ENCODE peak calls at places on chromosomes 6 and 20, in eight cellular contexts. One of them, this sample, is unnamed.

GRCh38 chr6:39948156-39948850 is 14.0 kb upstream of the MOCS1 start:
- DNase-seq in foreskin fibroblast: no peak
- DNase-seq in CD8-positive, alpha-beta T cell: no peak
- DNase-seq in IMR-90: no peak
- DNase-seq in gastrocnemius medialis: no peak
- DNase-seq in body of pancreas: no peak
- DNase-seq in upper lobe of right lung: no peak
- DNase-seq in left ventricle myocardium inferior: no peak
- DNase-seq in this sample: no peak

GRCh38 chr20:5859611-5860010 is 90.7 kb downstream of the TRMT6 start:
- DNase-seq in foreskin fibroblast: peak; percentile 43
- DNase-seq in upper lobe of right lung: no peak
- DNase-seq in body of pancreas: no peak
- DNase-seq in CD8-positive, alpha-beta T cell: no peak
- DNase-seq in gastrocnemius medialis: no peak
- DNase-seq in left ventricle myocardium inferior: no peak
- DNase-seq in IMR-90: peak; percentile 51
- DNase-seq in this sample: no peak

GRCh38 chr20:53565254-53565653 is 28.4 kb downstream of the ZNF217 start:
- DNase-seq in foreskin fibroblast: no peak
- DNase-seq in body of pancreas: no peak
- DNase-seq in IMR-90: no peak
- DNase-seq in CD8-positive, alpha-beta T cell: no peak
- DNase-seq in gastrocnemius medialis: no peak
- DNase-seq in left ventricle myocardium inferior: no peak
- DNase-seq in upper lobe of right lung: no peak
- DNase-seq in this sample: no peak

GRCh38 chr20:62133864-62134263 is 9.3 kb downstream of the PSMA7 start:
- DNase-seq in IMR-90: no peak
- DNase-seq in body of pancreas: no peak
- DNase-seq in left ventricle myocardium inferior: no peak
- DNase-seq in CD8-positive, alpha-beta T cell: no peak
- DNase-seq in gastrocnemius medialis: no peak
- DNase-seq in foreskin fibroblast: no peak
- DNase-seq in upper lobe of right lung: no peak
- DNase-seq in this sample: no peak

GRCh38 chr20:37907677-37908397 is 4.9 kb downstream of the VSTM2L start:
- DNase-seq in IMR-90: peak; percentile 42
- DNase-seq in body of pancreas: no peak
- DNase-seq in gastrocnemius medialis: no peak
- DNase-seq in foreskin fibroblast: peak; percentile 11
- DNase-seq in left ventricle myocardium inferior: no peak
- DNase-seq in upper lobe of right lung: no peak
- DNase-seq in CD8-positive, alpha-beta T cell: no peak
- DNase-seq in this sample: no peak

GRCh38 chr6:21595951-21596378 is 2.4 kb downstream of the SOX4 start:
- DNase-seq in CD8-positive, alpha-beta T cell: no peak
- DNase-seq in body of pancreas: no peak
- DNase-seq in IMR-90: no peak
- DNase-seq in foreskin fibroblast: no peak
- DNase-seq in upper lobe of right lung: no peak
- DNase-seq in left ventricle myocardium inferior: no peak
- DNase-seq in gastrocnemius medialis: no peak
- DNase-seq in this sample: peak; percentile 42

GRCh38 chr6:45209762-45210161 is 118.4 kb upstream of the RUNX2 start:
- DNase-seq in IMR-90: peak; percentile 4
- DNase-seq in upper lobe of right lung: no peak
- DNase-seq in gastrocnemius medialis: no peak
- DNase-seq in foreskin fibroblast: peak; percentile 7
- DNase-seq in CD8-positive, alpha-beta T cell: no peak
- DNase-seq in left ventricle myocardium inferior: no peak
- DNase-seq in body of pancreas: no peak
- DNase-seq in this sample: no peak

GRCh38 chr20:50713677-50714101 is 17.7 kb upstream of the PARD6B start:
- DNase-seq in body of pancreas: peak; percentile 68
- DNase-seq in left ventricle myocardium inferior: no peak
- DNase-seq in foreskin fibroblast: no peak
- DNase-seq in IMR-90: peak; percentile 61
- DNase-seq in gastrocnemius medialis: no peak
- DNase-seq in CD8-positive, alpha-beta T cell: no peak
- DNase-seq in upper lobe of right lung: no peak
- DNase-seq in this sample: no peak

GRCh38 chr6:100785982-100786381 is 95.1 kb downstream of the ASCC3 start:
- DNase-seq in IMR-90: no peak
- DNase-seq in upper lobe of right lung: no peak
- DNase-seq in CD8-positive, alpha-beta T cell: no peak
- DNase-seq in gastrocnemius medialis: no peak
- DNase-seq in body of pancreas: no peak
- DNase-seq in left ventricle myocardium inferior: no peak
- DNase-seq in foreskin fibroblast: no peak
- DNase-seq in this sample: no peak

GRCh38 chr20:57243480-57244220 is 22.8 kb downstream of the BMP7 start:
- DNase-seq in IMR-90: no peak
- DNase-seq in body of pancreas: no peak
- DNase-seq in upper lobe of right lung: no peak
- DNase-seq in CD8-positive, alpha-beta T cell: no peak
- DNase-seq in gastrocnemius medialis: no peak
- DNase-seq in left ventricle myocardium inferior: no peak
- DNase-seq in foreskin fibroblast: no peak
- DNase-seq in this sample: no peak

GRCh38 chr6:27667016-27667415 is 194.1 kb upstream of the ZNF184 start:
- DNase-seq in body of pancreas: no peak
- DNase-seq in IMR-90: no peak
- DNase-seq in foreskin fibroblast: no peak
- DNase-seq in left ventricle myocardium inferior: no peak
- DNase-seq in CD8-positive, alpha-beta T cell: no peak
- DNase-seq in upper lobe of right lung: no peak
- DNase-seq in gastrocnemius medialis: no peak
- DNase-seq in this sample: no peak

GRCh38 chr6:108627692-108628565 is 67.2 kb downstream of the FOXO3 start:
- DNase-seq in body of pancreas: no peak
- DNase-seq in foreskin fibroblast: peak; percentile 36
- DNase-seq in IMR-90: peak; percentile 88
- DNase-seq in upper lobe of right lung: no peak
- DNase-seq in CD8-positive, alpha-beta T cell: no peak
- DNase-seq in gastrocnemius medialis: no peak
- DNase-seq in left ventricle myocardium inferior: no peak
- DNase-seq in this sample: no peak

GRCh38 chr6:42564496-42564890 is 664 bp downstream of the UBR2 start:
- DNase-seq in foreskin fibroblast: no peak
- DNase-seq in gastrocnemius medialis: no peak
- DNase-seq in body of pancreas: no peak
- DNase-seq in IMR-90: no peak
- DNase-seq in upper lobe of right lung: no peak
- DNase-seq in left ventricle myocardium inferior: no peak
- DNase-seq in CD8-positive, alpha-beta T cell: no peak
- DNase-seq in this sample: no peak

GRCh38 chr6:13445005-13445743 is 42.2 kb downstream of the GFOD1 start:
- DNase-seq in foreskin fibroblast: no peak
- DNase-seq in left ventricle myocardium inferior: peak; percentile 65
- DNase-seq in CD8-positive, alpha-beta T cell: no peak
- DNase-seq in IMR-90: peak; percentile 64
- DNase-seq in upper lobe of right lung: no peak
- DNase-seq in gastrocnemius medialis: peak; percentile 73
- DNase-seq in body of pancreas: peak; percentile 84
- DNase-seq in this sample: peak; percentile 69

GRCh38 chr6:125257351-125257750 is 44.4 kb downstream of the HDDC2 start:
- DNase-seq in upper lobe of right lung: no peak
- DNase-seq in foreskin fibroblast: no peak
- DNase-seq in IMR-90: peak; percentile 50
- DNase-seq in left ventricle myocardium inferior: no peak
- DNase-seq in gastrocnemius medialis: no peak
- DNase-seq in CD8-positive, alpha-beta T cell: no peak
- DNase-seq in body of pancreas: no peak
- DNase-seq in this sample: no peak

GRCh38 chr20:20796766-20797415 is 84.4 kb upstream of the RALGAPA2 start:
- DNase-seq in upper lobe of right lung: no peak
- DNase-seq in gastrocnemius medialis: no peak
- DNase-seq in left ventricle myocardium inferior: no peak
- DNase-seq in body of pancreas: no peak
- DNase-seq in CD8-positive, alpha-beta T cell: no peak
- DNase-seq in IMR-90: no peak
- DNase-seq in foreskin fibroblast: no peak
- DNase-seq in this sample: no peak

GRCh38 chr6:37032239-37032638 is 26.8 kb downstream of the FGD2 start:
- DNase-seq in gastrocnemius medialis: no peak
- DNase-seq in left ventricle myocardium inferior: no peak
- DNase-seq in IMR-90: no peak
- DNase-seq in body of pancreas: no peak
- DNase-seq in upper lobe of right lung: no peak
- DNase-seq in CD8-positive, alpha-beta T cell: no peak
- DNase-seq in foreskin fibroblast: no peak
- DNase-seq in this sample: no peak

GRCh38 chr6:152642578-152643375 is 5.6 kb upstream of the SYNE1 start:
- DNase-seq in gastrocnemius medialis: no peak
- DNase-seq in IMR-90: peak; percentile 55
- DNase-seq in left ventricle myocardium inferior: peak; percentile 52
- DNase-seq in foreskin fibroblast: peak; percentile 24
- DNase-seq in CD8-positive, alpha-beta T cell: peak; percentile 45
- DNase-seq in body of pancreas: peak; percentile 65
- DNase-seq in upper lobe of right lung: peak; percentile 79
- DNase-seq in this sample: peak; percentile 73

GRCh38 chr6:110491644-110492317 is 15.4 kb upstream of the SLC22A16 start:
- DNase-seq in body of pancreas: no peak
- DNase-seq in CD8-positive, alpha-beta T cell: no peak
- DNase-seq in upper lobe of right lung: no peak
- DNase-seq in gastrocnemius medialis: no peak
- DNase-seq in left ventricle myocardium inferior: no peak
- DNase-seq in IMR-90: peak; percentile 61
- DNase-seq in foreskin fibroblast: peak; percentile 34
- DNase-seq in this sample: no peak

DNA sequence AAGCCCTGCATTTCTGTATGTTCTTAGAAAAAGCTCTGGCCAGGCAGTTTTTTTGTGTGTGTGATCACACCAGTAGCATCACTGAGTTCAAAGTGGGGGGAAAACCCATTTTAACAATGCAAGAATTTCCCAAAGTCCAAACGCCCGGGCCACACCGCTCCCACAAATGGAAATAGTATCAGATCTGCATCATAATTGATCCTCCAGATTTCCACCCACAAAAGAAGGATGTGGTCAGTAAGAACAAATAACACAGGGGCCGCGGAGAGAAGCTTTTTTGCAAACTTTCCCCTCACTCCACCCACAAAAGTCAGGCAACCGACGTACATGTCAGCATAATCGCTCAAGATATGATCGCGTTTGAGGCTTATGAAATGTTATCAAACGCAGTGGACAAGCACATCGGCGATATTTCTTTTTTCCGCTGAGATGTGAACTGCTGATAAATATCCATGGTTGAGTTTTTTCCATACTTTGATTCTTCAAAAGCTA is 143.7 kb downstream of the ZFP64 start:
- DNase-seq in IMR-90: peak; percentile 67
- DNase-seq in foreskin fibroblast: peak; percentile 8
- DNase-seq in upper lobe of right lung: no peak
- DNase-seq in CD8-positive, alpha-beta T cell: peak; percentile 40
- DNase-seq in body of pancreas: no peak
- DNase-seq in gastrocnemius medialis: no peak
- DNase-seq in left ventricle myocardium inferior: no peak
- DNase-seq in this sample: no peak
- H3K4me3 ChIP-seq in IMR-90: no peak overlapping the region
- H3K4me3 ChIP-seq in foreskin fibroblast: no peak overlapping the region
- H3K4me3 ChIP-seq in upper lobe of right lung: no peak overlapping the region
- H3K4me3 ChIP-seq in CD8-positive, alpha-beta T cell: no peak overlapping the region
- H3K4me3 ChIP-seq in body of pancreas: no peak overlapping the region
- H3K4me3 ChIP-seq in gastrocnemius medialis: no peak overlapping the region
- H3K4me3 ChIP-seq in left ventricle myocardium inferior: no peak overlapping the region
- H3K4me3 ChIP-seq in this sample: no peak overlapping the region

DNA sequence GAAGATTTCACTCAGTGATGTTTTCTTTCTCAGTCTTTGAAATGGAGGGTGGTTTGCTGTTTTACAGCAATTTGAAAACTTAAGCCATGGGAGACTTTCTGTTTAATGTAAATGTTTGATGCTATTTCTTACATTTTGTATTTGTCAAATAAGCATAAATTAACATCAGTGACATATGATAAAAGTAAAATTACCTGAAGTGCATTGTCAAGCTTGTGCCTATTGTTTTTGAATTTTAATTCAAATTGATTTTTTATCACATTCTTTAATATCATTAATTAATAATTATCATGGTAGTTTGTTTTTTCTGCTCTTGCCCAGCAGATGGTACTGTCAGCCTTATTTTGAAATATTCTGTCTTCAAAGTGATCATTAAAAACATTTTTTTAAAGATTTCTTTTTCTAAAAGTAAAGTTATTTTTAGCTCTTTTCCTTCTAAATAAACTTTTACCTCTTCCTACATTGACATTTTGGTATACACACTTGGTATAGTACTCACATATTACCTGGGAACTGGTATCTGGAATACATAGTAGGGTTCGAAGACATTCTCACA is 29.1 kb downstream of the L3MBTL3 start:
- DNase-seq in foreskin fibroblast: no peak
- DNase-seq in CD8-positive, alpha-beta T cell: no peak
- DNase-seq in gastrocnemius medialis: no peak
- DNase-seq in IMR-90: peak; percentile 7
- DNase-seq in left ventricle myocardium inferior: no peak
- DNase-seq in body of pancreas: no peak
- DNase-seq in upper lobe of right lung: no peak
- DNase-seq in this sample: no peak
- TF ChIP-seq CTCF in foreskin fibroblast: no peak
- TF ChIP-seq CTCF in CD8-positive, alpha-beta T cell: no peak
- TF ChIP-seq CTCF in gastrocnemius medialis: no peak
- TF ChIP-seq CTCF in IMR-90: peak; percentile 50
- TF ChIP-seq CTCF in left ventricle myocardium inferior: no peak
- TF ChIP-seq CTCF in body of pancreas: no peak
- TF ChIP-seq CTCF in upper lobe of right lung: no peak
- TF ChIP-seq CTCF in this sample: no peak

GRCh38 chr20:35226775-35227681 is 538 bp downstream of the MMP24 start:
- DNase-seq in IMR-90: peak; percentile 34
- DNase-seq in CD8-positive, alpha-beta T cell: peak; percentile 42
- DNase-seq in gastrocnemius medialis: no peak
- DNase-seq in left ventricle myocardium inferior: peak; percentile 20
- DNase-seq in body of pancreas: peak; percentile 25
- DNase-seq in upper lobe of right lung: peak; percentile 76
- DNase-seq in foreskin fibroblast: no peak
- DNase-seq in this sample: peak; percentile 49
- H3K4me3 ChIP-seq in IMR-90: peak overlapping the region; percentile 32
- H3K4me3 ChIP-seq in CD8-positive, alpha-beta T cell: no peak overlapping the region
- H3K4me3 ChIP-seq in gastrocnemius medialis: peak overlapping the region; percentile 31
- H3K4me3 ChIP-seq in left ventricle myocardium inferior: peak overlapping the region; percentile 50
- H3K4me3 ChIP-seq in body of pancreas: no peak overlapping the region
- H3K4me3 ChIP-seq in upper lobe of right lung: peak overlapping the region; percentile 6
- H3K4me3 ChIP-seq in foreskin fibroblast: no peak overlapping the region
- H3K4me3 ChIP-seq in this sample: no peak overlapping the region

GRCh38 chr6:121319603-121320002 is 14.7 kb downstream of the TBC1D32 start:
- DNase-seq in left ventricle myocardium inferior: no peak
- DNase-seq in upper lobe of right lung: no peak
- DNase-seq in body of pancreas: no peak
- DNase-seq in CD8-positive, alpha-beta T cell: no peak
- DNase-seq in gastrocnemius medialis: no peak
- DNase-seq in IMR-90: no peak
- DNase-seq in foreskin fibroblast: no peak
- DNase-seq in this sample: no peak

GRCh38 chr6:121314407-121315112 is 19.7 kb downstream of the TBC1D32 start:
- DNase-seq in CD8-positive, alpha-beta T cell: no peak
- DNase-seq in gastrocnemius medialis: no peak
- DNase-seq in foreskin fibroblast: no peak
- DNase-seq in IMR-90: no peak
- DNase-seq in left ventricle myocardium inferior: no peak
- DNase-seq in upper lobe of right lung: no peak
- DNase-seq in body of pancreas: no peak
- DNase-seq in this sample: no peak

GRCh38 chr6:121321282-121321681 is 13.0 kb downstream of the TBC1D32 start:
- DNase-seq in CD8-positive, alpha-beta T cell: no peak
- DNase-seq in foreskin fibroblast: no peak
- DNase-seq in upper lobe of right lung: no peak
- DNase-seq in left ventricle myocardium inferior: no peak
- DNase-seq in gastrocnemius medialis: no peak
- DNase-seq in IMR-90: no peak
- DNase-seq in body of pancreas: no peak
- DNase-seq in this sample: no peak

GRCh38 chr6:121319112-121319553 is 15.1 kb downstream of the TBC1D32 start:
- DNase-seq in body of pancreas: no peak
- DNase-seq in foreskin fibroblast: peak; percentile 12
- DNase-seq in upper lobe of right lung: no peak
- DNase-seq in gastrocnemius medialis: no peak
- DNase-seq in CD8-positive, alpha-beta T cell: no peak
- DNase-seq in left ventricle myocardium inferior: no peak
- DNase-seq in IMR-90: peak; percentile 20
- DNase-seq in this sample: no peak
- TF ChIP-seq CTCF in body of pancreas: peak; percentile 53
- TF ChIP-seq CTCF in foreskin fibroblast: peak; percentile 45
- TF ChIP-seq CTCF in upper lobe of right lung: peak; percentile 45
- TF ChIP-seq CTCF in gastrocnemius medialis: no peak
- TF ChIP-seq CTCF in CD8-positive, alpha-beta T cell: peak; percentile 33
- TF ChIP-seq CTCF in left ventricle myocardium inferior: peak; percentile 61
- TF ChIP-seq CTCF in IMR-90: peak; percentile 48
- TF ChIP-seq CTCF in this sample: peak; percentile 11